ENCODE peak calls at places on chromosomes 2 and 18, in five cellular contexts. Z, U, G, D and X are unnamed samples.
A peak's percentile ranks its signal among the peaks of the same experiment; 100 is the strongest.

GRCh38 chr2:69797836-69798465 is 31.5 kb upstream of the GMCL1 start:
- DNase-seq in G (peak; percentile 42), Z (peak; percentile 50), D (no peak), U (peak; percentile 46), X (no peak)

GRCh38 chr2:28915939-28916338 is 21.5 kb downstream of the WDR43 start:
- DNase-seq in Z (peak; percentile 90), G (peak; percentile 60), D (no peak), U (no peak), X (no peak)

GRCh38 chr2:95392320-95392719 is 10.2 kb upstream of the FAHD2A start:
- DNase-seq in U (no peak), G (no peak), D (no peak), Z (no peak), X (no peak)

GRCh38 chr2:234212534-234212933 is 162.0 kb downstream of the SPP2 start:
- DNase-seq in G (no peak), D (no peak), U (no peak), Z (no peak), X (no peak)

GRCh38 chr2:48110497-48110896 is 204.2 kb upstream of the FBXO11 start:
- DNase-seq in D (no peak), G (peak; percentile 56), U (no peak), Z (no peak), X (no peak)

GRCh38 chr18:23448291-23448690 is 4.8 kb upstream of the RIOK3 start:
- DNase-seq in D (no peak), Z (no peak), U (no peak), G (no peak), X (no peak)

GRCh38 chr2:109523121-109523520 is 90.6 kb downstream of the SEPTIN10 start:
- DNase-seq in U (no peak), Z (no peak), D (no peak), G (no peak), X (no peak)

GRCh38 chr2:17515652-17516051 is 2.6 kb downstream of the RAD51AP2 start:
- DNase-seq in U (no peak), D (no peak), Z (no peak), G (no peak), X (no peak)

GRCh38 chr2:217062774-217063173 is 202.9 kb upstream of the TNP1 start:
- DNase-seq in Z (no peak), G (no peak), D (no peak), U (no peak), X (no peak)

GRCh38 chr2:216500572-216500971 is 1.9 kb downstream of the RPL37A start:
- DNase-seq in Z (no peak), D (no peak), U (no peak), G (no peak), X (no peak)

GRCh38 chr18:35841283-35841682 is 131.2 kb upstream of the RMP24 start:
- DNase-seq in D (no peak), Z (no peak), G (no peak), U (no peak), X (no peak)

DNA sequence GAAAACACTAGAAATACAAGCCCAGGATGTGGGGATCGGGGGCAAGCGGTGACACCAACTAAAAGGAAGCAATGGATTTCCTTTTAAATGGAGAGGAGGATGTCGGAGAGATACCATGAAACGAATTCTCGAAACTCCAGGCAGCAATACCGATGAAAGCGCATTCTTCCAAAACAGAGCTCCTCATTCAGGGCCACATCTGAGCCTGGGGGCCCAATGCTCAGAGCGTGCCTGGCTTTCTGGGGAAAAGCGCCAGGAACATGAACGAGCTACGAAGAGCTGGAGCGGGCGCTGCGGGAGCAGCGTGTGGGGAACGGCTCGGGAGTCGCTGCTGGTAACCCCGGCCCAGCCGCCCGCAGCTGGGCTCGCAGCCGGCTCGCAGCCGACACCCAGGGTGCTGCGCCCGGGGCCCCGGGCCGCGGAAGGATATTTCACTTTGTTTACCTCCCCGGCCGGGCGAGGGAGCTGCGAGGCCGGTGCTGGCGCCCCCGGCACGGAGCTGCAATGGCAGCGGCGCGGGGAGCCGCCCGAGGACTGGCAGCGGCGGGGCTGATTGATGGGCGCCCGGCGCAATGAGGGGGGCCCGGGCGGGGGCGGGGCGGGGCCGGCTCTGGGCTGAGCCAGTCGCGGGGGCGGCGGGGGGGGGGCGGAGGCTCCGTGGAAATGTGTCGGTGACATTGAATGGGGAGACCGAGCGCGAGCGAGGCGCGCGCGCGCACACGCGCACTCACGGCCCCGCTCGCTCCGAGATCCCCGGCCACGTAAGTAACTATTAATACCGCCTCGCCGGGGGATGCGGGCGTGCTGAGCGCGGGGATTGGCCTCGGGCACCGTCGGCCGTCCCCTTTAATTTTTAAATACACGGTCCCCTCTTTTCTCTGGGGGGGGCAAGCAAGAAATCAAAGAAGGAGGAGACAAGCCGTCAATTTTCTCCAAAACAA is at the start of gene TRIB2:
- DNase-seq in G (peak; percentile 37), D (peak; percentile 85), U (peak; percentile 81), Z (peak; percentile 96), X (peak; percentile 80)
- TF ChIP-seq CTCF in G (peak; percentile 15), D (peak; percentile 45), U (peak; percentile 43), Z (no peak), X (peak; percentile 42)

GRCh38 chr18:49055787-49056186 is 105.0 kb upstream of the SMAD7 start:
- DNase-seq in G (peak; percentile 13), U (peak; percentile 93), Z (peak; percentile 86), D (no peak), X (peak; percentile 67)
- TF ChIP-seq CTCF in G (no peak), U (no peak), Z (no peak), D (no peak), X (no peak)

DNA sequence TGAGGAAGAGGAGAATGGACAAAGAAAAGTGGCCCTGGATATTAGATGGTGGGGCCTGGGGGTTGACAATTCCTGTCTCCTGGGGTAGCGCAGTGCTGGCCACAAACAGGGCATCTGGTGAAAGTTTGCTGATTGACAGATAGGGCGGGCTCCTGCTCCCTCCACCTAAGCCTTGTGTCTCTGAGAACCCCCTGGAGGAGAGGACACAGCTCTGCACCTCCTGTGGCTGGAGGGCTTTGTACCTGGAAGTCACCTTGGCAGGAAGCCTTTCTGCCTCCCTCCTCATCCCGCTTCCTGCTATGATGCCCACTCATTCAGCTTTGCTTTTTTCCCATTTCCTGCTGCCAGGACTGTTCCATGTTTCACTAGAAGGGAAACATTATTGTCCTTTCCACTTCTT is 72.4 kb downstream of the RHOB start:
- DNase-seq in D (no peak), G (no peak), U (no peak), Z (no peak), X (no peak)
- TF ChIP-seq CTCF in D (no peak), G (no peak), U (no peak), Z (no peak), X (no peak)

GRCh38 chr18:31506024-31506742 is 8.2 kb downstream of the DSG2 start:
- DNase-seq in Z (peak; percentile 78), U (no peak), D (no peak), G (peak; percentile 41), X (no peak)
- TF ChIP-seq CTCF in Z (peak; percentile 71), U (no peak), D (no peak), G (peak; percentile 21), X (no peak)

DNA sequence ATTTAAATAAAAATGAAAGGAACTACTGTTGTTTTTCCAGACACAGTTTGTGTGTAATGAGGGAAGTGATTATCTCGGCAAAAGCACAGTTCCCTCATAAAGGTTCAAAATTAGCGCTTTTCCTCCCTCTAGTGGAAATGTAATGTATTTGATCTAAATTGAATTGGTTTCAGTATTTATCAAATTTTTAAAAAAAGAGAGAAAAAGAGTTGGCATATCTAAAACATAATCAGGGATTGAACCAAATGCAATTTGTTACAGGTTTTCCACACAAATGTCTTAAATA is 37.5 kb downstream of the CMPK2 start:
- DNase-seq in G (peak; percentile 9), U (peak; percentile 2), D (no peak), Z (peak; percentile 79), X (no peak)
- TF ChIP-seq CTCF in G (no peak), U (peak; percentile 68), D (peak; percentile 48), Z (peak; percentile 57), X (peak; percentile 39)

DNA sequence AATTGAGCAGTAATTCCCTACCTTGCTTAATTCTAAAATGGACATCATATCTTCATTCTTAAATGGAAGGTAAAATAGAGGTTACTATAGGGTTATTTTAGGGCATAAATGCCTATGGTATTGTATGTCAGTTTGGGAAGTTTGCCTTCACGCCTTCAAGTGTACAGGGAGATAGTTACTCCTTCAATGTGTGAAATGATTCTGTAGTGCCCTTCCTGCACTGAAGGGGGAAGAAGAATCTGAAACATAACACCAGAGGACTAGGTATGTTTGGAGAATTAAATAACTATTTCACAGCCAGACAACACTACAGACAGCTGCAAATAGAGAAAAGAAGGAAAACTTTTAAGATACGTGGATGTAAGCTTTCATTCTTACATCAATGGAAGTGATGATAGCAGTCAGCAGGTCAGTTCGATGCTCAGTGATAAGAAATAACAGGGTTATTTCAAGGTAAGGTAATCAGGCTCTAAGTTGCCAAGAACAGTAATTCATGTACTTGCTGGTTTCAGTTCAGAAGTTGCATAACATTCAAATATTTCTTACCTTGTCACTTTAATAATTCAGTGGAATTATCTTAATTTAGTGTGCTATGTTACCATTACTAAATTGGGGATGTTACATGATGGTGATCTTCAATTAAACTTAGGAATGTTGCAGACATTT is 4.0 kb downstream of the PKP4 start:
- DNase-seq in Z (peak; percentile 61), G (peak; percentile 28), D (no peak), U (no peak), X (no peak)
- TF ChIP-seq CTCF in Z (peak; percentile 57), G (no peak), D (no peak), U (peak; percentile 35), X (no peak)

DNA sequence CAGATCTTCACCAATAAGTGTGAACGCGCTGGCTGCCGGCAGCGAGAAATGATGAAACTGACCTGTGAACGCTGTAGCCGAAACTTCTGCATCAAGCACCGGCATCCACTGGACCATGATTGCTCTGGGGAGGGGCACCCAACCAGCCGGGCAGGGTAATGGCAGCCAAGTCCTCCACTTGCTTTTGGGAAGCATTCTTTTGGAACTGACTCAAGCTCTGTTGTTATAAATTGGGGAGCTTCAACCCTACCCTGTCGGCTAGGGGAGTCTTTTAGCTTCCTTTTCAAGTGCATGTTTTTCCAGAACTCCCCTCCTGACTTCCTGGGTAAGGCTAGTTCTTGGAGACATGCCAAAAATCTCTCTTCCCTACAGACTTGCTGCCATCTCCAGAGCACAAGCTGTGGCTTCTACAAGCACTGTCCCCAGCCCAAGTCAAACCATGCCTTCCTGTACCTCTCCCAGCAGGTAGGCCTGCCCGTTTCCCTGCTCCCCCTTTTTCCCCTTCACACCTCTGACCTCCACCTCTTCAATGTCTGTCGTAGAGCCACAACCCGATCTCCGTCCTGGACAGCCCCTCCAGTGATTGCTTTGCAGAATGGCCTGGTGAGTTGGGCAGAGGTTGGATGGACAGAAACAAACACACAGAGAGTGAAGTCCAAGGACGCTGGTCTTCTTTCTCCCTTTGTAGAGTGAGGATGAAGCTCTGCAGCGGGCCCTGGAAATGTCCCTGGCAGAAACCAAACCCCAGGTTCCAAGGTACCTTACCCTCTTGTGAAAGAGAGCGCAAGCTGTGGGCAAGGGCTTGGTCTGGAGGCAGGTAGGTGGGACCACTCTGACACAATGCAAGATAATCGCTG is 1.5 kb downstream of the ZFAND2B start:
- DNase-seq in D (no peak), G (peak; percentile 25), Z (peak; percentile 57), U (peak; percentile 49), X (no peak)
- TF ChIP-seq CTCF in D (no peak), G (no peak), Z (no peak), U (no peak), X (no peak)